ENCODE peak calls at places on chromosome 15, in seven cellular contexts. R is aorta, K is RWPE1, G is fibroblast of lung, H is A549, P is heart left ventricle, E is stomach. X is an unnamed sample.

GRCh38 chr15:70098461-70099166 is 897 bp upstream of the TLE3 start:
- DNase-seq in P (peak), E (peak), G (peak), H (peak), R (peak), K (no peak), X (peak)

GRCh38 chr15:63870403-63871209 is 36.9 kb upstream of the HERC1 start:
- DNase-seq in H (peak), E (peak), K (peak), G (peak), P (no peak), R (no peak), X (peak)

GRCh38 chr15:69823223-69823907 is 274.4 kb downstream of the TLE3 start:
- DNase-seq in P (no peak), E (no peak), G (no peak), K (peak), H (peak), R (peak), X (peak)

GRCh38 chr15:68261980-68262379 is 15.6 kb upstream of the FEM1B start:
- DNase-seq in R (no peak), K (no peak), G (no peak), P (no peak), E (no peak), H (no peak), X (no peak)

GRCh38 chr15:36256258-36256825 is 323.1 kb upstream of the CDIN1 start:
- DNase-seq in G (no peak), H (no peak), E (no peak), R (no peak), P (no peak), K (no peak), X (no peak)

GRCh38 chr15:85340852-85341251 is 39.6 kb upstream of the AKAP13 start:
- DNase-seq in G (no peak), R (no peak), K (no peak), E (no peak), H (no peak), P (no peak), X (no peak)

GRCh38 chr15:36775209-36775608 is 195.8 kb downstream of the CDIN1 start:
- DNase-seq in K (no peak), E (no peak), G (no peak), H (no peak), R (no peak), P (no peak), X (no peak)

GRCh38 chr15:80825361-80826030 is 46.3 kb downstream of the CEMIP start:
- DNase-seq in R (no peak), P (no peak), K (no peak), E (no peak), G (no peak), H (no peak), X (peak)

GRCh38 chr15:25422021-25422420 is 16.8 kb downstream of the UBE3A start:
- DNase-seq in R (no peak), H (no peak), G (peak), E (no peak), K (no peak), P (no peak), X (peak)

GRCh38 chr15:73922186-73923151 is 3.8 kb upstream of the LOXL1 start:
- DNase-seq in P (no peak), K (no peak), G (peak), E (no peak), R (peak), H (no peak), X (no peak)

GRCh38 chr15:24955549-24955929 is 752 bp downstream of the SNRPN start:
- DNase-seq in G (no peak), P (peak), E (no peak), H (no peak), R (no peak), K (no peak), X (no peak)

GRCh38 chr15:27339138-27339537 is 368.2 kb downstream of the GABRG3 start:
- DNase-seq in P (no peak), G (no peak), K (no peak), H (no peak), E (no peak), R (no peak), X (no peak)

GRCh38 chr15:62125763-62126162 is 39.3 kb downstream of the C2CD4B start:
- DNase-seq in R (no peak), G (peak), K (no peak), P (no peak), H (peak), E (no peak), X (peak)

GRCh38 chr15:63063164-63063756 is 20.7 kb downstream of the TPM1 start:
- DNase-seq in H (no peak), E (no peak), G (no peak), K (no peak), P (no peak), R (no peak), X (no peak)

GRCh38 chr15:74902295-74903075 is 4.2 kb downstream of the FAM219B start:
- DNase-seq in G (no peak), K (no peak), P (no peak), R (no peak), E (no peak), H (no peak), X (no peak)

GRCh38 chr15:98523912-98524255 is 124.5 kb upstream of the IGF1R start:
- DNase-seq in E (no peak), R (peak), G (no peak), K (no peak), H (no peak), P (no peak), X (no peak)

GRCh38 chr15:64634020-64634419 is 141.4 kb downstream of the RBPMS2 start:
- DNase-seq in K (no peak), P (no peak), G (no peak), H (no peak), E (no peak), R (no peak), X (no peak)

GRCh38 chr15:94576889-94577533 is 345.6 kb downstream of the MCTP2 start:
- DNase-seq in K (peak), R (no peak), E (peak), G (peak), H (peak), P (no peak), X (peak)

GRCh38 chr15:44314512-44314911 is 26.0 kb downstream of the GOLM2 start:
- DNase-seq in K (no peak), G (no peak), E (no peak), R (no peak), H (no peak), P (no peak), X (no peak)

GRCh38 chr15:24956131-24956838 is 1.5 kb downstream of the SNRPN start:
- DNase-seq in H (peak), R (peak), K (peak), E (peak), G (peak), P (peak), X (peak)

GRCh38 chr15:85289677-85290365 is 90.6 kb upstream of the AKAP13 start:
- DNase-seq in H (peak), P (no peak), G (peak), K (peak), E (peak), R (no peak), X (peak)

GRCh38 chr15:31606261-31606669 is 279.6 kb downstream of the KLF13 start:
- DNase-seq in E (no peak), K (peak), P (no peak), H (peak), R (no peak), G (peak), X (peak)

GRCh38 chr15:74616020-74616939 is 644 bp downstream of the CLK3 start:
- DNase-seq in G (peak), P (peak), H (no peak), K (peak), R (peak), E (peak), X (peak)

GRCh38 chr15:34650177-34650576 is 66.7 kb upstream of the GOLGA8B start:
- DNase-seq in K (no peak), G (peak), R (no peak), H (no peak), P (no peak), E (no peak), X (peak)

GRCh38 chr15:98896802-98897732 is 110.5 kb downstream of the PGPEP1L start:
- DNase-seq in H (peak), P (no peak), R (no peak), G (peak), E (no peak), K (peak), X (peak)

GRCh38 chr15:34791701-34792100 is 3.6 kb downstream of the ACTC1 start:
- DNase-seq in R (no peak), H (no peak), P (no peak), G (no peak), K (no peak), E (no peak), X (no peak)

GRCh38 chr15:22796079-22796478 is 9.6 kb downstream of the NIPA1 start:
- DNase-seq in P (no peak), G (no peak), K (no peak), R (no peak), H (no peak), E (no peak), X (no peak)

GRCh38 chr15:32716960-32717289 is 879 bp upstream of the GREM1 start:
- DNase-seq in K (no peak), H (no peak), E (no peak), P (no peak), R (no peak), G (peak), X (no peak)

GRCh38 chr15:78906310-78906608 is 33.6 kb downstream of the MORF4L1 start:
- DNase-seq in P (no peak), H (peak), G (peak), E (peak), R (no peak), K (peak), X (peak)

GRCh38 chr15:85582076-85582718 is 201.8 kb downstream of the AKAP13 start:
- DNase-seq in R (no peak), K (no peak), H (no peak), P (no peak), E (peak), G (peak), X (no peak)

GRCh38 chr15:36067483-36068274 is 511.7 kb upstream of the CDIN1 start:
- DNase-seq in G (no peak), E (no peak), R (peak), K (no peak), H (no peak), P (no peak), X (no peak)

GRCh38 chr15:41790756-41791546 is 16.7 kb downstream of the MAPKBP1 start:
- DNase-seq in E (no peak), H (peak), G (peak), P (no peak), R (no peak), K (peak), X (peak)

GRCh38 chr15:74667973-74668372 is 27.9 kb downstream of the EDC3 start:
- DNase-seq in R (no peak), E (no peak), K (no peak), P (no peak), G (no peak), H (no peak), X (no peak)

GRCh38 chr15:63089260-63090043 is 32.2 kb upstream of the LACTB start:
- DNase-seq in H (peak), R (no peak), P (no peak), G (peak), E (no peak), K (no peak), X (no peak)

GRCh38 chr15:96064351-96064756 is 266.1 kb upstream of the NR2F2 start:
- DNase-seq in E (no peak), K (peak), G (peak), H (peak), P (no peak), R (no peak), X (no peak)
- H3K27ac ChIP-seq in E (no peak), K (no peak), G (no peak), H (no peak), P (no peak), R (no peak), X (no peak)

GRCh38 chr15:96160269-96160668 is 170.2 kb upstream of the NR2F2 start:
- DNase-seq in G (peak), R (peak), H (no peak), E (peak), K (no peak), P (peak), X (no peak)
- H3K27ac ChIP-seq in G (no peak), R (no peak), H (no peak), E (peak), K (no peak), P (peak), X (no peak)

DNA sequence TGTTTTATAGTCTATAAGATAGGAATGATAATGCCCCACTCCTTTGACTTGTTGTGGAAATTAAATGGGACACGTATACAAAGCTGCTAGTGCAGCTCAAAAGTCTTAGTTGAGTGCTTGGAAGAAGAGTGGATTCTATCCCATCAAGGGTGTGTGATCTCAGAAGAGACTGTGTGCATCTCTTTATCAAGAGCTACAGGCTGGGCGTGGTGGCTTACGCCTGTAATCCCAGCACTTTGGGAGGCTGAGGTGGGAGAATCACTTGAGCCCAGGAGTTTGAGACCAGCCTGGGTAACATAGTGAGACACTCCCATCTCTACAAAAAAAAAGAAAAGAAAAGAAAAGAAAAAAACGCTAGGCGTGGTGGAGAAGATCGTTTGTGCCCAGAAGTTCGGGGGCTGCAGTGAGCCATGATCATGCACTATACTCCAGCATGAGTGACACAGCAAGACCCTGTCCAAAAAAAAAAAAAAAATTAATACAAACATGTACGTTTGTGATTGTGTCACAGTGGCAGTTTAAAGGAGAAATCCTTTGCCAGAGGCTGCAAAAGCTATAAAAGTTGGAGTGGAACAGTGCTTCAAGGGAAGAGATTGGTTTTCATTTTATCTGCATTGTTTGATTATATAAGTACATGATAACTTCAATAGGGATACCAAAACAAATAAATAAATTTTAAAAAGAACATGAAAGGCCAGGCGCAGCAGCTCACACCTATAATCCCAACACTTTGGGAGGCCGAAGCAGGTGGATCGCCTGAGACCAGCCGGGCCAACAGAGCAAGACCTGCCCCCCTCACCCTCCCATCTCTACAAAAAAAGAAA is 895 bp upstream of the DIS3L start:
- DNase-seq in H (no peak), R (no peak), P (no peak), G (no peak), K (no peak), E (no peak), X (no peak)
- H3K27ac ChIP-seq in H (peak), R (no peak), P (peak), G (no peak), K (peak), E (peak), X (no peak)

GRCh38 chr15:57505056-57505713 is 86.5 kb upstream of the MYZAP start:
- DNase-seq in P (no peak), G (peak), R (no peak), E (peak), K (peak), H (peak), X (no peak)
- H3K27ac ChIP-seq in P (peak), G (no peak), R (peak), E (peak), K (peak), H (peak), X (no peak)

DNA sequence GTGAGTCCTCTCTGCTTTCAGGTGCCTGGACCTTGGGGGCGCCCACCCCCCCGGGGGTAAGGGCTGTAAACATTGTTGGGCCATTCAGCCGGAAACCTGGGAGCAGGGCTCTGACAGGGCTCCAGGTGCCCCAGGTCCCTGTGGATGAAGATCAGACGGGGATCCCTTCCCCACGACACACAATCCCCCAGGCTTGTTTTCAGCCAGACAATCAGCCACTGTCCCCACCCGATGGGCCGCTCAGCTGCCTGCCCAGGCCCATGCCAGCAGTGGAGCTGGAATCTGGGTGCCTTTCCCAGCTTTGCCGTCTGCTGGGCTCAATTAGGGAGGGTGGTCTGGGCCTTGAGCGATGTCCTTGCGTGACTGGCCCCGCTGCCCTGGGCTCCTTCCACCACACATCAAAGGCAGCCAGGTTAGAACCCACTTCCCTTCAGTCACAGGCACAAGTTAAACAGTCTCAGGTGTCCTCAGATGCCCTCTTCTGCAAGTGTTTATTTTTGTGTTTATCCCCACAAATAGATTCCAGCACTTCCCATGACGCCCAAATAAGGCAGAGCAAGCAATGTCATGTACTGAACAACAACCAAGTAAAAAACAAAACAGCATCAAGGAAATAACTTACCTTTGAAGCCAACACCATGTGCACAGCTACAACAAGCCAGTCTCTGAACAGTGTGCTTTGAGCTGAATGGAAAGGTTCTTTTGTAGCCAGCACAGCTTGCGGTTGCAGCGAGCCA is 77.0 kb upstream of the ALDH1A3 start:
- DNase-seq in G (no peak), K (no peak), E (no peak), R (no peak), H (no peak), P (no peak), X (no peak)
- H3K27ac ChIP-seq in G (no peak), K (no peak), E (no peak), R (no peak), H (no peak), P (no peak), X (no peak)